ENCODE peak calls at places on chromosomes 6 and 20, in six cellular contexts. V is adrenal gland, K is transverse colon, O is A549, G is stomach, A is spleen. B is an unnamed sample.

GRCh38 chr20:45917790-45918141 is 5.8 kb upstream of the PLTP start:
- DNase-seq in V (no peak), K (no peak), O (no peak), G (no peak), A (no peak), B (peak; percentile 39)

GRCh38 chr20:25314497-25315417 is 66.9 kb downstream of the PYGB start:
- DNase-seq in V (no peak), K (peak; percentile 3), O (no peak), G (peak; percentile 11), A (peak; percentile 73), B (no peak)

GRCh38 chr20:54082100-54082499 is 11.7 kb upstream of the BCAS1 start:
- DNase-seq in V (no peak), K (no peak), O (no peak), G (no peak), A (no peak), B (no peak)

GRCh38 chr20:64021124-64021975 is 14.6 kb upstream of the C20orf204 start:
- DNase-seq in V (no peak), K (no peak), O (no peak), G (no peak), A (no peak), B (no peak)

GRCh38 chr6:29524444-29524843 is 35.1 kb downstream of the UBD start:
- DNase-seq in V (no peak), K (no peak), O (no peak), G (no peak), A (no peak), B (no peak)

GRCh38 chr6:47041741-47042140 is 391 bp downstream of the ADGRF1 start:
- DNase-seq in V (no peak), K (no peak), O (no peak), G (no peak), A (no peak), B (no peak)

GRCh38 chr6:143313163-143313562 is 137.3 kb downstream of the ADAT2 start:
- DNase-seq in V (no peak), K (no peak), O (no peak), G (no peak), A (no peak), B (no peak)

GRCh38 chr20:44477151-44477550 is 1.5 kb downstream of the TTPAL start:
- DNase-seq in V (no peak), K (no peak), O (no peak), G (no peak), A (no peak), B (no peak)

GRCh38 chr20:63314566-63315239 is 21.7 kb downstream of the COL20A1 start:
- DNase-seq in V (no peak), K (no peak), O (no peak), G (no peak), A (peak; percentile 74), B (no peak)

GRCh38 chr20:10538768-10539167 is 103.7 kb downstream of the SLX4IP start:
- DNase-seq in V (no peak), K (no peak), O (no peak), G (no peak), A (no peak), B (no peak)

GRCh38 chr20:9374068-9374467 is 140.3 kb upstream of the LAMP5 start:
- DNase-seq in V (no peak), K (no peak), O (no peak), G (no peak), A (no peak), B (no peak)

GRCh38 chr20:36092424-36093024 is 62.0 kb upstream of the EPB41L1 start:
- DNase-seq in V (no peak), K (peak; percentile 45), O (no peak), G (peak; percentile 53), A (no peak), B (peak; percentile 27)

GRCh38 chr6:152091851-152092341 is 284.4 kb downstream of the ESR1 start:
- DNase-seq in V (no peak), K (no peak), O (no peak), G (no peak), A (no peak), B (no peak)

GRCh38 chr6:39366875-39367618 is 44.5 kb upstream of the KCNK16 start:
- DNase-seq in V (peak; percentile 85), K (no peak), O (no peak), G (no peak), A (no peak), B (peak; percentile 33)

GRCh38 chr6:34288581-34288980 is 39.8 kb upstream of the SMIM29 start:
- DNase-seq in V (no peak), K (no peak), O (no peak), G (no peak), A (no peak), B (no peak)

GRCh38 chr6:34285571-34285970 is 36.8 kb upstream of the SMIM29 start:
- DNase-seq in V (no peak), K (no peak), O (no peak), G (no peak), A (no peak), B (no peak)

GRCh38 chr6:34281702-34282334 is 33.0 kb upstream of the SMIM29 start:
- DNase-seq in V (no peak), K (no peak), O (no peak), G (no peak), A (no peak), B (no peak)

GRCh38 chr6:34289137-34289536 is 40.3 kb upstream of the SMIM29 start:
- DNase-seq in V (no peak), K (no peak), O (no peak), G (no peak), A (no peak), B (no peak)

DNA sequence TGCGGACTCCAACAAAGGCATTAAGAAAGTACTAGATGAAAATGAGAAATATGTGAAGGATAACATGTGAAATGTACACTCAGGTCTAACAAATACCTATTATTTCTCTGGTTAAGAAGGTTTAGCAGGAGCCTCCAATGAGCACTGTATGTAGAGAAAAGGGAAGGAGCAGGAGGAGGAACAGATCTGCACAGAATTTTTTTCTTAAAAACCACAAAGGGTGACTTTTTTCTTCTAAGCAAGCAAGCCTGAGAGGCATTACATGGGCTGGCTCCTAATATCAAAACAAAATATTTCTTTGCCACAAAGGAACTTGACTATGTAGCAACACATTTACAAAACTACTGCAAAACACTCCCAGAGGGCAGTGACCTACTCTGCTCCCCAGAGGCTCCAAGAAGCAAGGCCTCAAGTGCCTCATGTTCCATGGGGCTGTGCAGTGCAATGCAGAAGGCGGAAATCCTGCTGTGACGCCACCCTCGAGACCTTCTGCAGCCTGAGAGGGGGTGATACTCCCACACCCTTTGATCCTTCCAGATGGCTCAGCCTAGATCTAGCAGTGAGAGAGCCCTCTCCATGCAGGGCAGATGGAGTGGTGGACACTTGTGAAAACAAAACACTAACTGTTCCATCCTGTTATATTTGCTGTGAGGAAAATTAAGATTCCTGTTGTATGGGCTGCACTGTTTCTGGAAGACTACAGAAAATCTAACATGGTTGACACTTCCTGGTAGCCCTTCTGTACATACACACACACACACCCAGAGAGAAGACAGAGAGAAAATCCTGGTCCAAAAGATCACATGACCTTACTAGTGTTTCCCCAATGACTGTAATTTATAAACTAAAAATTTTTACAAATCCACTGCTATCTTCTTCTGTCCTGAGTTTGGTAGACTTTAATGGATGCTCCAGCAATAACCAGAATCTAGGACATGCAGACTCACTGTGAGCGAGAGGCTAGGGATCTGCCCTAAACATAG is 36.0 kb upstream of the SMIM29 start:
- DNase-seq in V (peak; percentile 73), K (peak; percentile 31), O (no peak), G (peak; percentile 29), A (peak; percentile 88), B (no peak)
- TF ChIP-seq POLR2A in V (no peak), K (no peak), O (no peak), G (no peak), A (no peak), B (no peak)

GRCh38 chr20:51633430-51633829 is 90.9 kb upstream of the NFATC2 start:
- DNase-seq in V (no peak), K (no peak), O (no peak), G (no peak), A (no peak), B (no peak)

GRCh38 chr20:51631011-51631950 is 88.8 kb upstream of the NFATC2 start:
- DNase-seq in V (peak; percentile 59), K (peak; percentile 49), O (peak; percentile 93), G (no peak), A (no peak), B (peak; percentile 65)

GRCh38 chr20:51629399-51630058 is 87.0 kb upstream of the NFATC2 start:
- DNase-seq in V (no peak), K (no peak), O (no peak), G (no peak), A (no peak), B (no peak)

GRCh38 chr20:51634257-51634656 is 91.7 kb upstream of the NFATC2 start:
- DNase-seq in V (no peak), K (no peak), O (no peak), G (no peak), A (no peak), B (no peak)

GRCh38 chr20:51631953-51632352 is 89.4 kb upstream of the NFATC2 start:
- DNase-seq in V (no peak), K (no peak), O (no peak), G (no peak), A (no peak), B (no peak)
- H3K27ac ChIP-seq in V (peak overlapping the region; percentile 88), K (peak overlapping the region; percentile 77), O (peak overlapping the region; percentile 71), G (peak overlapping the region; percentile 78), A (no peak overlapping the region), B (no peak overlapping the region)

GRCh38 chr6:159758031-159759001 is 3.5 kb upstream of the ACAT2 start:
- DNase-seq in V (no peak), K (no peak), O (peak; percentile 16), G (no peak), A (no peak), B (no peak)
- TF ChIP-seq CTCF in V (no peak), K (no peak), O (no peak), G (no peak), A (no peak), B (no peak)

GRCh38 chr20:17963114-17963897 is 5.3 kb downstream of the SNX5 start:
- DNase-seq in V (no peak), K (no peak), O (no peak), G (no peak), A (no peak), B (no peak)

GRCh38 chr20:17959257-17959627 is 9.4 kb downstream of the SNX5 start:
- DNase-seq in V (no peak), K (no peak), O (no peak), G (no peak), A (no peak), B (no peak)

GRCh38 chr20:17961600-17961965 is 7.0 kb downstream of the SNX5 start:
- DNase-seq in V (no peak), K (no peak), O (no peak), G (no peak), A (no peak), B (no peak)

GRCh38 chr20:17958326-17959256 is 10.0 kb downstream of the SNX5 start:
- DNase-seq in V (no peak), K (no peak), O (no peak), G (no peak), A (no peak), B (no peak)

DNA sequence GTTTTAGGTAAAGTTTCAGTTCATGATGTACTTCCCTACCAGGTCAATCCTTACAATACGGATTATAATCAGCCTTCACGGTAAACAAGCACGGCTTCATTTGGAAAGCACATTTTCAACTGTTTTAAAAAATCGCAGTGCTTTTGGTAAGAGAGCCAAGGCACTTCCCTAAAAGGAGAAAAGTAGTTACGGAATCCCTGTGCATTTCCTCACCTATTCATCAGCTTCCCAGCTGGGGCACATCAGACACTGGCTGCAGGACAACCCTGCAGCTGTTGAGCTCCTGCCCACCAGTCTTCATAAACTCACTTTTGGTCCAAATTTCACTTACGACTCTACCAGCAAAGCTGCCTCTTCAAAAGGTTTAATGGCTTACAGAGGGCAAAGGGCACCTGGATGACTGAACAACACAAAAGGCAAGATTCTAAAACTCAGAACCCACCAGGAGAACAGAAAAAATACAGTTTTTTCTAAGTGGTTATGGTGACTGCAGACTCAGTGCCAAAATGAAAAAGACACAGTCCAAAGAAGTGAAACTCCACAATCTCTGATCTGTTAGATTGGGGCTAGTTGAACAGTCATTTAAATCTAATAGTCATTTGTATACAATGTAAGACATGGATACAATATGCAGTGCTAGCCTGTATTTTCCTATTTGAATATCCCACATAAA is 7.5 kb downstream of the SNX5 start:
- DNase-seq in V (no peak), K (peak; percentile 33), O (no peak), G (no peak), A (no peak), B (peak; percentile 35)
- TF ChIP-seq POLR2A in V (no peak), K (no peak), O (no peak), G (no peak), A (no peak), B (no peak)

B was measured in testis.